ENCODE peak calls at places on chromosome 10, in seven cellular contexts. One of them, this sample, is unnamed.

GRCh38 chr10:974038-974784 is 14.0 kb upstream of the GTPBP4 start:
- DNase-seq in GM06990: no peak
- DNase-seq in Right ventricle myocardium inferior: no peak
- DNase-seq in activated CD8-positive, alpha-beta memory T cell treated with anti-CD3 and anti-CD28 coated beads for 1 hour: no peak
- DNase-seq in H54: no peak
- DNase-seq in type B pancreatic cell: no peak
- DNase-seq in fibroblast of villous mesenchyme: no peak
- DNase-seq in this sample: no peak

GRCh38 chr10:126521354-126521753 is 133.1 kb upstream of the ADAM12 start:
- DNase-seq in GM06990: no peak
- DNase-seq in Right ventricle myocardium inferior: no peak
- DNase-seq in activated CD8-positive, alpha-beta memory T cell treated with anti-CD3 and anti-CD28 coated beads for 1 hour: no peak
- DNase-seq in H54: peak
- DNase-seq in type B pancreatic cell: no peak
- DNase-seq in fibroblast of villous mesenchyme: no peak
- DNase-seq in this sample: no peak

GRCh38 chr10:123011987-123012386 is 3.2 kb downstream of the ACADSB start:
- DNase-seq in GM06990: no peak
- DNase-seq in Right ventricle myocardium inferior: no peak
- DNase-seq in activated CD8-positive, alpha-beta memory T cell treated with anti-CD3 and anti-CD28 coated beads for 1 hour: no peak
- DNase-seq in H54: no peak
- DNase-seq in type B pancreatic cell: no peak
- DNase-seq in fibroblast of villous mesenchyme: no peak
- DNase-seq in this sample: no peak

GRCh38 chr10:48655426-48656240 is 29.0 kb upstream of the WDFY4 start:
- DNase-seq in GM06990: no peak
- DNase-seq in Right ventricle myocardium inferior: peak
- DNase-seq in activated CD8-positive, alpha-beta memory T cell treated with anti-CD3 and anti-CD28 coated beads for 1 hour: no peak
- DNase-seq in H54: peak
- DNase-seq in type B pancreatic cell: no peak
- DNase-seq in fibroblast of villous mesenchyme: peak
- DNase-seq in this sample: peak

GRCh38 chr10:72765051-72765450 is 73.1 kb downstream of the MCU start:
- DNase-seq in GM06990: no peak
- DNase-seq in Right ventricle myocardium inferior: no peak
- DNase-seq in activated CD8-positive, alpha-beta memory T cell treated with anti-CD3 and anti-CD28 coated beads for 1 hour: no peak
- DNase-seq in H54: no peak
- DNase-seq in type B pancreatic cell: no peak
- DNase-seq in fibroblast of villous mesenchyme: peak
- DNase-seq in this sample: no peak

GRCh38 chr10:78849731-78850130 is 219.0 kb upstream of the ZMIZ1 start:
- DNase-seq in GM06990: no peak
- DNase-seq in Right ventricle myocardium inferior: no peak
- DNase-seq in activated CD8-positive, alpha-beta memory T cell treated with anti-CD3 and anti-CD28 coated beads for 1 hour: no peak
- DNase-seq in H54: no peak
- DNase-seq in type B pancreatic cell: no peak
- DNase-seq in fibroblast of villous mesenchyme: no peak
- DNase-seq in this sample: no peak

GRCh38 chr10:61786728-61787127 is 114.8 kb upstream of the ARID5B start:
- DNase-seq in GM06990: peak
- DNase-seq in Right ventricle myocardium inferior: no peak
- DNase-seq in activated CD8-positive, alpha-beta memory T cell treated with anti-CD3 and anti-CD28 coated beads for 1 hour: no peak
- DNase-seq in H54: peak
- DNase-seq in type B pancreatic cell: no peak
- DNase-seq in fibroblast of villous mesenchyme: peak
- DNase-seq in this sample: no peak

GRCh38 chr10:13759167-13759566 is 172.4 kb downstream of the PRPF18 start:
- DNase-seq in GM06990: no peak
- DNase-seq in Right ventricle myocardium inferior: no peak
- DNase-seq in activated CD8-positive, alpha-beta memory T cell treated with anti-CD3 and anti-CD28 coated beads for 1 hour: no peak
- DNase-seq in H54: no peak
- DNase-seq in type B pancreatic cell: no peak
- DNase-seq in fibroblast of villous mesenchyme: peak
- DNase-seq in this sample: no peak

GRCh38 chr10:119104653-119105024 is 726 bp downstream of the DENND10 start:
- DNase-seq in GM06990: peak
- DNase-seq in Right ventricle myocardium inferior: peak
- DNase-seq in activated CD8-positive, alpha-beta memory T cell treated with anti-CD3 and anti-CD28 coated beads for 1 hour: no peak
- DNase-seq in H54: no peak
- DNase-seq in type B pancreatic cell: peak
- DNase-seq in fibroblast of villous mesenchyme: peak
- DNase-seq in this sample: no peak

GRCh38 chr10:78763651-78764395 is 304.9 kb upstream of the ZMIZ1 start:
- DNase-seq in GM06990: peak
- DNase-seq in Right ventricle myocardium inferior: no peak
- DNase-seq in activated CD8-positive, alpha-beta memory T cell treated with anti-CD3 and anti-CD28 coated beads for 1 hour: no peak
- DNase-seq in H54: no peak
- DNase-seq in type B pancreatic cell: no peak
- DNase-seq in fibroblast of villous mesenchyme: no peak
- DNase-seq in this sample: peak

GRCh38 chr10:126933116-126933515 is 27.9 kb downstream of the DOCK1 start:
- DNase-seq in GM06990: no peak
- DNase-seq in Right ventricle myocardium inferior: no peak
- DNase-seq in activated CD8-positive, alpha-beta memory T cell treated with anti-CD3 and anti-CD28 coated beads for 1 hour: no peak
- DNase-seq in H54: no peak
- DNase-seq in type B pancreatic cell: no peak
- DNase-seq in fibroblast of villous mesenchyme: no peak
- DNase-seq in this sample: no peak